ENCODE peak calls at places on chromosome 17, in four cellular contexts. One of them, this sample, is unnamed. For H3K36me3 and H3K4me1, the result is how much of the 10 kb centered on the place peaks cover.

GRCh38 chr17:73429440-73430164 is 117.8 kb upstream of the CDC42EP4 start:
- DNase-seq in cardiac muscle cell: peak
- DNase-seq in aorta: peak
- DNase-seq in PC-3: peak
- DNase-seq in this sample: peak

GRCh38 chr17:39752241-39752831 is 14.6 kb downstream of the GRB7 start:
- DNase-seq in cardiac muscle cell: no peak
- DNase-seq in aorta: no peak
- DNase-seq in PC-3: no peak
- DNase-seq in this sample: peak

GRCh38 chr17:75077490-75078096 is 10.2 kb upstream of the SLC16A5 start:
- DNase-seq in cardiac muscle cell: peak
- DNase-seq in aorta: peak
- DNase-seq in PC-3: no peak
- DNase-seq in this sample: peak

GRCh38 chr17:2337811-2338657 is 733 bp downstream of the SGSM2 start:
- DNase-seq in cardiac muscle cell: peak
- DNase-seq in aorta: peak
- DNase-seq in PC-3: peak
- DNase-seq in this sample: peak

GRCh38 chr17:65561394-65562205 is at the start of gene AXIN2:
- DNase-seq in cardiac muscle cell: peak
- DNase-seq in aorta: peak
- DNase-seq in PC-3: peak
- DNase-seq in this sample: peak

GRCh38 chr17:75209061-75209460 is 3.6 kb downstream of the NUP85 start:
- DNase-seq in cardiac muscle cell: no peak
- DNase-seq in aorta: no peak
- DNase-seq in PC-3: no peak
- DNase-seq in this sample: no peak

GRCh38 chr17:74738051-74738996 is 1.3 kb downstream of the RAB37 start:
- DNase-seq in cardiac muscle cell: peak
- DNase-seq in aorta: no peak
- DNase-seq in PC-3: peak
- DNase-seq in this sample: peak

GRCh38 chr17:19644493-19645210 is 3.9 kb upstream of the ALDH3A2 start:
- DNase-seq in cardiac muscle cell: peak
- DNase-seq in aorta: no peak
- DNase-seq in PC-3: peak
- DNase-seq in this sample: no peak

GRCh38 chr17:67157732-67158639 is 87.0 kb downstream of the HELZ start:
- DNase-seq in cardiac muscle cell: peak
- DNase-seq in aorta: no peak
- DNase-seq in PC-3: peak
- DNase-seq in this sample: no peak

GRCh38 chr17:14739656-14740431 is 439.0 kb downstream of the HS3ST3B1 start:
- DNase-seq in cardiac muscle cell: no peak
- DNase-seq in aorta: no peak
- DNase-seq in PC-3: no peak
- DNase-seq in this sample: no peak

GRCh38 chr17:47812146-47812920 is 9.3 kb downstream of the OSBPL7 start:
- DNase-seq in cardiac muscle cell: no peak
- DNase-seq in aorta: peak
- DNase-seq in PC-3: no peak
- DNase-seq in this sample: no peak
- H3K36me3 ChIP-seq in cardiac muscle cell: under half
- H3K36me3 ChIP-seq in aorta: under half
- H3K36me3 ChIP-seq in PC-3: under half
- H3K36me3 ChIP-seq in this sample: under half

DNA sequence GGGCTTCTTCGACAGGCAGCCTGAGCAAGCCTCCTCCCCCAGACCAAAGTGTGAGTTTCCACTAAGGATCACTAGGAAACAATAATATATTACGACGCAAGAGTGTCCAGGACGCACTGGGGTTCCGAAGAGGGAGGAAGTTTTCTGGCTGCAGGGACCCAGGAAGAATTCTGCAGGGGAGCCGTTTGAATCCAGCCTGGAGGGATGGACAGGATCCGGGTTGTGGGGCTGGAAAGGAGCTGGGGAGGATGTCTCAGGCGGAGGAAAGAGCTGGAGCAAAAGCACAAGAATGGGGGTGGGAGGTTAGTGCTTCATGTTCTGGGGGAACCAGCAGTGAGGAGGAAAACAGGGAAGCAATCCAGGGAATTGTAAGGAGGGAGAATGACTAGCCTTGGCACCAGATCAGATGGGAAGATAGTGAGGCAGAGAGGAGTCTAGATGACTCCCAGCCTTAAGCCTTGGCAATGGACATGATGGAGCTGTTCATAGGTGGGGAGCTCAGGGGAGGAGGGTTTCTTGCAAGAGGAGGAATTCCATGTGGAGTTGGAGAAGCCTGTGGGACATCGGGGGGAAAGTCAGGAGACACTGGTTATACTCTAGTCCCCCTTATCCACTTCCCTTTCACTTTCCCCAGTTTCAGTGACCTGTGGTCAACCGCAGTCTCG is 26.6 kb downstream of the NGFR start:
- DNase-seq in cardiac muscle cell: peak
- DNase-seq in aorta: peak
- DNase-seq in PC-3: no peak
- DNase-seq in this sample: no peak
- H3K27ac ChIP-seq in cardiac muscle cell: no peak
- H3K27ac ChIP-seq in aorta: no peak
- H3K27ac ChIP-seq in PC-3: no peak
- H3K27ac ChIP-seq in this sample: no peak

GRCh38 chr17:57481901-57482300 is 225.6 kb downstream of the MSI2 start:
- DNase-seq in cardiac muscle cell: peak
- DNase-seq in aorta: no peak
- DNase-seq in PC-3: peak
- DNase-seq in this sample: no peak
- H3K4me1 ChIP-seq in cardiac muscle cell: under half
- H3K4me1 ChIP-seq in aorta: under half
- H3K4me1 ChIP-seq in PC-3: under half
- H3K4me1 ChIP-seq in this sample: under half

DNA sequence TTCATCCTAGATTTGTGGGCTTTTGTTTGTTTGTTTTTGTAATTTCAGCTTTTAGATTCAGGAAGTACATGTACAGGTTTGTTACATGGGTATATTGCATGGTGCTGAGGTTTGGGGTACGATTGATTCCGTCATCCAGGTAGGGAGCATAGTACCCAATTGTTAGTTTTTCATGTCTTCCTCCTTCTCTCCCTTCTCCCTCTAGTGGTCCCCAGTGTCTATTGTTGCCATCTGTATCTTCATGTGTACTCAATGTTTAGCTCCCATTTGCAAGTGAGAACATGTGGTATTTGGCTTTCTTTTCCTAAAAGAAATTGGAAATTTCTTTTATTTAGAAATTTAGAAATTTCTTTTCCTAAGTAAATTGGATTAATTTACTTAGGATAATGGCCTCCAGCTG is 37.1 kb upstream of the BCAS3 start:
- DNase-seq in cardiac muscle cell: peak
- DNase-seq in aorta: no peak
- DNase-seq in PC-3: peak
- DNase-seq in this sample: no peak
- H3K36me3 ChIP-seq in cardiac muscle cell: under half
- H3K36me3 ChIP-seq in aorta: under half
- H3K36me3 ChIP-seq in PC-3: under half
- H3K36me3 ChIP-seq in this sample: under half

GRCh38 chr17:47957591-47958490 is at the start of gene PRR15L:
- DNase-seq in cardiac muscle cell: no peak
- DNase-seq in aorta: no peak
- DNase-seq in PC-3: peak
- DNase-seq in this sample: no peak
- H3K27ac ChIP-seq in cardiac muscle cell: no peak
- H3K27ac ChIP-seq in aorta: no peak
- H3K27ac ChIP-seq in PC-3: peak
- H3K27ac ChIP-seq in this sample: no peak

DNA sequence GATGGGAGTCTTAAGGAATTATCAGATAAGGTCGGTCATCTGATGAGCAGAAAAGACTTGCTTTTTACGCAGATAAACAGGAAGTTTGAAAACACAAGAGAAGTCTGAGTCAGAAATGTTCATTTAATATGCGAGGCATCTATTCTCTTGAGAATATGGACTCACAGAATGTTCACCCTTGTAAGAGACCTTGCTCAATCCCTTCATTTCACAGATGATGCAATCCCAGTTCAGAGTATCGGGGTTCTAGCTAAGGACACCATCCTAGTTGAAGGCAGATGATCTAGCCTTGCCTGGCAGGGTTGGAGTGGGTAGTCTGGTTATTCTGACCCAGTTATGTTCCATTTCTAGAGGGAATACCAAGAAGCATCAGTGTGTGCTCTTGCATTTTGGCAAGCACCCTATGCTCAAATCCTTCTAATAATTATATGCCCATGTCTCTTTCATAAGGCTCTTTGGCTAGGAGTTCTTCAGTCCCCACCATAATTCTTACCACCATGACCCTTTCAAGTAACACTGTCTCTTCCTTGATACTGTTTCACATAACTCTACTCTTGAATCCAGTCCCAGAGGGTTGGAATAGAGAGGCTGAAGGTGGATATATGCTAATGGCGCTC is 42.5 kb downstream of the YPEL2 start:
- DNase-seq in cardiac muscle cell: peak
- DNase-seq in aorta: no peak
- DNase-seq in PC-3: no peak
- DNase-seq in this sample: no peak
- H3K4me1 ChIP-seq in cardiac muscle cell: half or more
- H3K4me1 ChIP-seq in aorta: under half
- H3K4me1 ChIP-seq in PC-3: under half
- H3K4me1 ChIP-seq in this sample: under half

GRCh38 chr17:41910701-41911391 is 7.9 kb downstream of the ACLY start:
- DNase-seq in cardiac muscle cell: peak
- DNase-seq in aorta: no peak
- DNase-seq in PC-3: peak
- DNase-seq in this sample: no peak
- H3K36me3 ChIP-seq in cardiac muscle cell: under half
- H3K36me3 ChIP-seq in aorta: under half
- H3K36me3 ChIP-seq in PC-3: under half
- H3K36me3 ChIP-seq in this sample: half or more